ENCODE peak calls at places on chromosomes 4 and X, in five cellular contexts. Q is ovary, Z is heart left ventricle, F is A549, S is IMR-90. M is an unnamed sample. For H3K4me1, the result is how much of the 10 kb centered on the place peaks cover.

GRCh38 chr4:18882468-18882867 is 860.9 kb upstream of the LCORL start:
- DNase-seq in Q (no peak), Z (no peak), F (peak), S (peak), M (no peak)

GRCh38 chrX:74251006-74251930 is 52.7 kb upstream of the ZCCHC13 start:
- DNase-seq in Q (no peak), Z (no peak), F (peak), S (peak), M (no peak)

GRCh38 chrX:151153086-151153485 is 23.3 kb upstream of the GPR50 start:
- DNase-seq in Q (no peak), Z (no peak), F (peak), S (peak), M (no peak)

GRCh38 chr4:151432654-151433053 is 23.7 kb downstream of the FHIP1A start:
- DNase-seq in Q (no peak), Z (no peak), F (no peak), S (no peak), M (no peak)

GRCh38 chr4:19227701-19228100 is 1024.0 kb upstream of the SLIT2 start:
- DNase-seq in Q (no peak), Z (no peak), F (no peak), S (no peak), M (no peak)

GRCh38 chr4:112127736-112128322 is 17.4 kb upstream of the FAM241A start:
- DNase-seq in Q (no peak), Z (no peak), F (no peak), S (peak), M (no peak)

GRCh38 chrX:130299279-130300009 is 30.7 kb upstream of the ZNF280C start:
- DNase-seq in Q (no peak), Z (no peak), F (no peak), S (no peak), M (peak)

GRCh38 chr4:1767770-1768366 is 25.2 kb upstream of the FGFR3 start:
- DNase-seq in Q (no peak), Z (no peak), F (peak), S (peak), M (peak)

GRCh38 chr4:3822230-3822947 is 56.2 kb downstream of the ADRA2C start:
- DNase-seq in Q (no peak), Z (no peak), F (peak), S (no peak), M (no peak)

GRCh38 chr4:71570492-71570891 is 213.4 kb downstream of the GC start:
- DNase-seq in Q (no peak), Z (no peak), F (no peak), S (peak), M (no peak)

GRCh38 chr4:18689308-18689915 is 667.9 kb upstream of the LCORL start:
- DNase-seq in Q (no peak), Z (peak), F (peak), S (peak), M (peak)

GRCh38 chr4:100369871-100370270 is 148.0 kb downstream of the EMCN start:
- DNase-seq in Q (no peak), Z (no peak), F (no peak), S (no peak), M (no peak)

GRCh38 chr4:184448828-184449227 is 25.5 kb downstream of the IRF2 start:
- DNase-seq in Q (peak), Z (peak), F (no peak), S (peak), M (peak)

GRCh38 chr4:54063224-54063623 is 1.2 kb downstream of the CHIC2 start:
- DNase-seq in Q (no peak), Z (no peak), F (no peak), S (peak), M (no peak)

GRCh38 chr4:135434936-135435335 is 1233.3 kb upstream of the PABPC4L start:
- DNase-seq in Q (no peak), Z (no peak), F (no peak), S (no peak), M (no peak)

GRCh38 chr4:152936446-152937279 is 540 bp downstream of the FHDC1 start:
- DNase-seq in Q (no peak), Z (peak), F (peak), S (peak), M (peak)

GRCh38 chr4:108287834-108288413 is 119.2 kb upstream of the LEF1 start:
- DNase-seq in Q (no peak), Z (no peak), F (no peak), S (no peak), M (no peak)

GRCh38 chrX:22109442-22109841 is 77.3 kb downstream of the PHEX start:
- DNase-seq in Q (no peak), Z (no peak), F (peak), S (peak), M (no peak)

GRCh38 chr4:4408576-4409335 is 21.9 kb downstream of the NSG1 start:
- DNase-seq in Q (no peak), Z (no peak), F (no peak), S (no peak), M (no peak)

GRCh38 chr4:141074098-141074878 is 59.0 kb downstream of the RNF150 start:
- DNase-seq in Q (no peak), Z (no peak), F (no peak), S (no peak), M (no peak)

GRCh38 chrX:10048695-10049094 is 81.5 kb downstream of the CLDN34 start:
- DNase-seq in Q (no peak), Z (no peak), F (no peak), S (no peak), M (peak)

GRCh38 chrX:150162141-150162540 is 201.0 kb upstream of the MAMLD1 start:
- DNase-seq in Q (no peak), Z (no peak), F (peak), S (no peak), M (no peak)

GRCh38 chr4:2245787-2246275 is 3.9 kb upstream of the HAUS3 start:
- DNase-seq in Q (no peak), Z (no peak), F (no peak), S (no peak), M (no peak)

GRCh38 chr4:80731436-80731835 is 299.1 kb upstream of the BMP3 start:
- DNase-seq in Q (no peak), Z (no peak), F (no peak), S (no peak), M (no peak)

GRCh38 chr4:8777320-8778196 is 94.1 kb downstream of the HMX1 start:
- DNase-seq in Q (no peak), Z (no peak), F (peak), S (no peak), M (no peak)

GRCh38 chr4:98659106-98659592 is 738 bp upstream of the TSPAN5 start:
- DNase-seq in Q (peak), Z (no peak), F (peak), S (peak), M (no peak)

GRCh38 chr4:88440146-88440545 is 16.8 kb upstream of the HERC5 start:
- DNase-seq in Q (no peak), Z (no peak), F (no peak), S (no peak), M (no peak)

GRCh38 chr4:76546282-76547166 is 111.5 kb downstream of the SHROOM3 start:
- DNase-seq in Q (no peak), Z (no peak), F (no peak), S (peak), M (peak)

GRCh38 chrX:48574270-48575266 is at the start of gene RBM3:
- DNase-seq in Q (peak), Z (peak), F (peak), S (peak), M (peak)
- TF ChIP-seq POLR2A in Q (peak), Z (peak), F (peak), S (peak), M (peak)

GRCh38 chr4:67892253-67892652 is 8.5 kb upstream of the TMPRSS11D start:
- DNase-seq in Q (no peak), Z (no peak), F (no peak), S (no peak), M (no peak)
- H3K4me1 ChIP-seq in Q (under half), Z (under half), F (under half), S (under half), M (under half)

DNA sequence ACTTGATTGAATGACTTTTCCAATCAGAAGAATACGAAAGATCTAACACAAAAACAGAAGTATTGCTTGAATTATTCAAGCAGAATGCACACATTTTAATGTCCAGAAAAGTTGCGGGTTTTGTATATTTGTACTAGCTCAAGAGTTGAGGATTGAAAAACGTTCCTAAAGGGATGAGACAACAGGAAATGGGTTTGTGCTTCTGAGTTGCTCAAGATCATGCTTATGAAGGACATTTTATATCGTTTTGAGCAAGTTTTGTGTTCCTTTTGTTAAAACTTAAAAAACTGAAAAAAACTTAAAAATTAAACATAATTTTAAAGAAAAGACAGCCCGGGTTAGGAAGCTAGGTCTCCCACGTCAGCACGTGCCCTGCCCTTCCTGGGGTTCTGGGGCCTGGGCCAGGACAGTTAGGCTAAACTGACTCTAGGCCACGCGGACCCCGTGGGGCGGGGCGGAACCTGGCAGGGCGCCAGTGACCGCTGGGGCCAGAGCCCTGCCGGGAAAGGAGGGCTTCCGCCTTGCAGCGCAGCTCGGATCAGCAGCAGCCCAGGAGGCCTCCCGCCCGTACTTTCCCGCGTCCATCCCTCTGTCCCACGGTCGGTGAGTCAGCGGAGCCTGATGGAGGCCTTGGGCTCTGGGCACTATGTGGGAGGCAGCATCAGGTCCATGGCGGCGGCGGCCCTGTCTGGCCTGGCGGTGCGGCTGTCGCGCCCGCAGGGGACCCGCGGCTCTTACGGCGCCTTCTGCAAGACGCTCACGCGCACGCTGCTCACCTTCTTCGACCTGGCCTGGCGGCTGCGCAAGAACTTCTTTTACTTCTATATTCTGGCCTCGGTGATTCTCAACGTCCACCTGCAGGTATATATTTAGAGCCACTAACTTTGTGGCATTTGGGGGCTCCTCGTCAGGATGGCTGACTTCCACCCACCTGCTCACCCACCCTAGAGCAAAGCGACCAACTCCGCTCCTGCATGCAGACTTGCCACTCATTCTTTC is at the start of gene SMIM10:
- DNase-seq in Q (peak), Z (peak), F (peak), S (peak), M (peak)
- TF ChIP-seq POLR2A in Q (no peak), Z (no peak), F (no peak), S (no peak), M (no peak)

DNA sequence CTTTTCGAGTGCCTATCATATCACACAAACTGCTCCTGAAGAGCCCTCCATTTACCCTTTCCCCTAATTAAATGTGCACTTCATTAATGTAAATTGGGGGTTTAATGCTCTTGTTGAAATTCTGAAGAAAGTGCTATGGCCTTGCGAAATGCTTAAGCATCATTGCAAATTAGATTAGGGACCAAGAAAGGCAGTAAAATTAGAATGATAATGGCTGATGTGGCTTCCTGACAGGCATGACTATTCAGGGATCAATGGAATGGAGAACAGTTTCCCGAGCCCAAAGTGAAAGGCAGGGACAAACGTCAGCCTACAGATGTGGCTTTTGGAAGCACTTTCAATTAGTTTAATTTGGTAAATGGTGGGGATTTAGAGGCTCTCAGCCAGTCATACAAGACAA is 120.1 kb downstream of the NKX6-1 start:
- DNase-seq in Q (no peak), Z (no peak), F (no peak), S (no peak), M (no peak)
- H3K4me1 ChIP-seq in Q (under half), Z (under half), F (under half), S (under half), M (under half)

M was measured in body of pancreas.